ENCODE peak calls at places on chromosomes 6 and 20, in four cellular contexts. G is RWPE1, K is lower leg skin, H is astrocyte. S is an unnamed sample.

GRCh38 chr20:52569201-52569600 is 377.6 kb upstream of the ZFP64 start:
- DNase-seq in H (peak), K (no peak), G (no peak), S (no peak)

GRCh38 chr6:157143885-157144795 is 179.2 kb downstream of the TMEM242 start:
- DNase-seq in G (no peak), K (no peak), H (peak), S (no peak)

GRCh38 chr6:129730477-129731165 is 20.6 kb upstream of the ARHGAP18 start:
- DNase-seq in G (peak), H (no peak), K (no peak), S (peak)

GRCh38 chr20:56429496-56429895 is 17.4 kb downstream of the CASS4 start:
- DNase-seq in H (peak), G (no peak), K (peak), S (no peak)

GRCh38 chr20:9686001-9686400 is 152.9 kb downstream of the PAK5 start:
- DNase-seq in K (no peak), H (no peak), G (no peak), S (no peak)

GRCh38 chr6:12134581-12134980 is 122.5 kb downstream of the HIVEP1 start:
- DNase-seq in K (no peak), H (no peak), G (no peak), S (no peak)

GRCh38 chr6:23329091-23329490 is 759.7 kb downstream of the HDGFL1 start:
- DNase-seq in G (no peak), H (no peak), K (no peak), S (no peak)

GRCh38 chr6:30211899-30212298 is 1.3 kb downstream of the TRIM26 start:
- DNase-seq in K (no peak), G (no peak), H (no peak), S (no peak)

GRCh38 chr20:31693402-31693801 is 29.3 kb downstream of the BCL2L1 start:
- DNase-seq in H (no peak), K (no peak), G (no peak), S (no peak)

GRCh38 chr6:150635906-150636514 is 36.3 kb downstream of the PLEKHG1 start:
- DNase-seq in H (no peak), G (no peak), K (no peak), S (no peak)

GRCh38 chr20:36542019-36542488 is 735 bp downstream of the MYL9 start:
- DNase-seq in H (no peak), K (no peak), G (no peak), S (peak)

GRCh38 chr6:88367248-88367647 is 201.1 kb upstream of the CNR1 start:
- DNase-seq in K (no peak), G (no peak), H (no peak), S (peak)

GRCh38 chr6:155272353-155273222 is 8.8 kb downstream of the CLDN20 start:
- DNase-seq in G (no peak), K (no peak), H (peak), S (no peak)

GRCh38 chr6:111936718-111937117 is 63.5 kb upstream of the FYN start:
- DNase-seq in H (no peak), K (no peak), G (no peak), S (no peak)

GRCh38 chr6:75429304-75429703 is 64.3 kb downstream of the FILIP1 start:
- DNase-seq in H (no peak), G (no peak), K (no peak), S (no peak)

GRCh38 chr6:116533233-116533957 is 12.1 kb downstream of the TRAPPC3L start:
- DNase-seq in H (no peak), K (no peak), G (no peak), S (no peak)
- TF ChIP-seq CTCF in H (peak), K (no peak), G (no peak), S (no peak)

GRCh38 chr20:41152108-41152757 is 14.9 kb downstream of the PLCG1 start:
- DNase-seq in K (no peak), G (no peak), H (no peak), S (no peak)

GRCh38 chr20:41149679-41150131 is 12.4 kb downstream of the PLCG1 start:
- DNase-seq in H (peak), G (peak), K (no peak), S (peak)

GRCh38 chr20:41151134-41151869 is 14.0 kb downstream of the PLCG1 start:
- DNase-seq in G (no peak), H (no peak), K (no peak), S (no peak)

GRCh38 chr20:41148956-41149355 is 11.6 kb downstream of the PLCG1 start:
- DNase-seq in K (no peak), G (no peak), H (no peak), S (no peak)

DNA sequence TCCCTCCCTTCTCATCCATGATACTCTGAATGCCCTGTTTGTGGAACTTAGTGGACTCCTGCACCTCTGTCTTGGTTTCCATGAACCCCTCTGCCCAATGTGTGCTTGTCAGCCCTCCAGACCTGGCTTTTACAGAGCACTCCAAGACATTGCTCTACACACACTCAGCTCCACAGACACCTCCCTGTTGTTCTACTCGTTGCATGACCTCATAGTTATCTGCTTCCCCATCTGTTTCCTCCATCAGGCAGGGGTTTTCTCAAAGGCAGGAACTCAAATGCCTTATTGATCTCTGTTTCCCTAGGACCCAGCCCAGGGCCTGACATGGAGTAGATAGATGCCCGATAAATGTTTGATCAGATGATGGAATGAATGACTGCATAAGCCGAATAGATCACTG is 13.3 kb downstream of the PLCG1 start:
- DNase-seq in G (no peak), H (no peak), K (no peak), S (no peak)
- TF ChIP-seq CTCF in G (no peak), H (no peak), K (no peak), S (no peak)

DNA sequence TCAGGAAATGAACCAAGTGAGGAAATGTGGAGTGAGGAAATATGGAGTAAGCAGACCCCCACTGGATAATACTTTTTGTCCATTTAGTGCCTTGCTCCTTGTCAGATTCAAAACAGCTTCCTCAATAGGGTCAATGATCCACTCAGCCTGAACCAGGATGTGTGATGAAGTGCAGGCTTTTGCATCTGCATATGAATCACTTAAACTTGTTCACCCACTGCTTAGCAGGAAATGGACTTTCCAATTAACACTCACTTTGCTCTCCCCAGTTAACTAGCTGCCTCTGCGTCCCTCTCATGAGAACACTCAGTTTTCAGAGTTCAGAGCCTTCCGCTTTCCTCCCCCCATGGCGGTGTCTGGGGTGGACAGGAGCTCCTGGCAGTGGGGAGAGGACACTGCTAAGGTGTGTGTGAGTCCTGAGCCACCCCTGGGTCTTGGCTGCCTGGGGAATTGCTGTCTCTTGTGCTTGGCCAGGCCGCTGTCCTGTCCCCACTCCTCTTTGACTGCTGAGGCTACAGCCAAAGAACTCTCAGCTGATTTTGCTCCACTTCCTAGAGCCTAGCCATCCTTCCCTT is 621.8 kb downstream of the CDH26 start:
- DNase-seq in H (no peak), K (no peak), G (no peak), S (no peak)
- TF ChIP-seq CTCF in H (no peak), K (no peak), G (no peak), S (no peak)

GRCh38 chr6:81073323-81073722 is 679.2 kb downstream of the TENT5A start:
- DNase-seq in G (no peak), H (no peak), K (no peak), S (no peak)

GRCh38 chr6:81075974-81076373 is 676.5 kb downstream of the TENT5A start:
- DNase-seq in G (no peak), K (no peak), H (peak), S (peak)
- TF ChIP-seq CTCF in G (peak), K (no peak), H (peak), S (peak)

DNA sequence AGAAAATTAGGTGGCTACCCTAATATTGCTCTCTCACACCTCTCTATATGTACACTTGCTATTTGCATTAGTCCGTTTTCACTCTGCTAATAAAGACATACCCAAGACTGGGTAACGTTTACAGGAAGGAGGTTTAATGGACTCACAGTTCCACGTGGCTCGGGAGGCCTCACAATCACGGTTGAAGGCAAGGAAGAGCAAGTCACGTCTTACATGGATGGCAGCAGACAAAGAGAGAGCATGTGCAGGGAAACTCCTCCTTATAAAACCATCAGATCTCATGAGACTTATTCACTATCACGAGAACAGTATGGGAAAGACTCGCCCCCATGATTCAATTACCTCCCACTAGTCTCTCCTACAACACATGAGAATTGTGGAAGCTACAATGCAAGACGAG is 53.4 kb downstream of the EPM2A start:
- DNase-seq in H (no peak), G (no peak), K (no peak), S (no peak)
- TF ChIP-seq CTCF in H (no peak), G (no peak), K (no peak), S (no peak)

GRCh38 chr6:26030716-26031115 is 56.5 kb upstream of the HFE start:
- DNase-seq in H (no peak), K (no peak), G (no peak), S (no peak)

GRCh38 chr6:26033132-26033941 is 53.9 kb upstream of the HFE start:
- DNase-seq in H (peak), K (peak), G (peak), S (peak)

GRCh38 chr6:26032387-26033131 is 54.7 kb upstream of the HFE start:
- DNase-seq in K (no peak), G (peak), H (peak), S (peak)

GRCh38 chr6:26031151-26031594 is 56.1 kb upstream of the HFE start:
- DNase-seq in K (no peak), G (no peak), H (no peak), S (no peak)

GRCh38 chr6:26031595-26032386 is 55.4 kb upstream of the HFE start:
- DNase-seq in K (peak), H (peak), G (peak), S (peak)
- TF ChIP-seq CTCF in K (no peak), H (no peak), G (no peak), S (peak)

DNA sequence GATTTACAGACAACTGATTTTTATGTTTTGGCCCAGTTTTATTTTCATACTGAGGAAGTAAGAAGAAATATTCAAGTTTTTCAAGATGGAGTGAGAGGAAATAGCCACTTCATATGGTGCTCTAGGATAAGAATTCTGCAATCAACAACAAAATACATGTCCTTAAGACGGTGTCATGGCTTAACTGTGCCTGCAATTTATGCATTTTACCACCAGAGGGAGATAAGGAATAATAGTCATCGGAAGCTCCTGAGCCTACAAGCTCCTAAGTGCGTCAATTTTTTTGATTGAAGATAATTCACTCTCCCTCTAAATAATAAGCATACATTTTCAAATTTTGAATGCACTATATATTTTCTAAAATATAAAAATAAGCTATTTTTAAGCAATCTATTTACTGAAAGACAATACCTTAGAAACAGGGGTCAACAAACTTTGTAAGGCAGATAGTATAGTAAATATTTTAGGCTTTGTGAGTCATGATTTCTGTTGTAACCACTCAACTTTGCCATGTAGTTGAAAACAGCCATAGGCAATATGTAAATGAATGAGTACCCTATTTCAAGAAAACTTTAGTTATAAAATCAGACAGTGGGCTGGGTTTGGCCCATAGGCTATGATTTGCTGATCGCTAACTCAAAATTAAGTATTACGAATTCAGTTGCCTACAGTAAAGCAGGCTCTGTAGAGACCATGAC is 230.9 kb upstream of the DTNBP1 start:
- DNase-seq in H (no peak), K (no peak), G (no peak), S (peak)
- TF ChIP-seq CTCF in H (no peak), K (no peak), G (no peak), S (peak)

S was measured in MCF 10A.